ENCODE peak calls at places on chromosomes 16 and 17, in seven cellular contexts. Q is heart left ventricle, M is psoas muscle, P is neural crest cell, U is NCI-H2081, W is ureter, I is RPMI8226. K is an unnamed sample.

GRCh38 chr16:73060948-73061495 is 13.1 kb upstream of the ZFHX3 start:
- DNase-seq in Q (no peak), M (no peak), P (no peak), U (no peak), W (no peak), I (no peak), K (no peak)

GRCh38 chr17:17342242-17342945 is 39.2 kb downstream of the NT5M start:
- DNase-seq in Q (no peak), M (no peak), P (no peak), U (no peak), W (no peak), I (no peak), K (no peak)

GRCh38 chr16:4316732-4317461 is 1.0 kb downstream of the GLIS2 start:
- DNase-seq in Q (peak), M (peak), P (no peak), U (peak), W (peak), I (no peak), K (no peak)

GRCh38 chr16:70611785-70612303 is 34.5 kb upstream of the IL34 start:
- DNase-seq in Q (no peak), M (no peak), P (no peak), U (no peak), W (no peak), I (no peak), K (no peak)

GRCh38 chr17:44820631-44821196 is 9.4 kb downstream of the GJC1 start:
- DNase-seq in Q (no peak), M (no peak), P (no peak), U (peak), W (no peak), I (no peak), K (no peak)

GRCh38 chr17:42409467-42410351 is 13.3 kb downstream of the CAVIN1 start:
- DNase-seq in Q (peak), M (peak), P (no peak), U (no peak), W (peak), I (no peak), K (peak)

GRCh38 chr17:42221886-42222745 is 27.8 kb upstream of the GHDC start:
- DNase-seq in Q (no peak), M (peak), P (peak), U (peak), W (no peak), I (peak), K (peak)

GRCh38 chr16:66919569-66920472 is 1.1 kb upstream of the CDH16 start:
- DNase-seq in Q (no peak), M (peak), P (no peak), U (no peak), W (no peak), I (no peak), K (no peak)

GRCh38 chr17:28087743-28088142 is 45.3 kb downstream of the NLK start:
- DNase-seq in Q (no peak), M (no peak), P (no peak), U (no peak), W (no peak), I (no peak), K (no peak)

GRCh38 chr16:89658221-89658879 is 714 bp downstream of the SPATA33 start:
- DNase-seq in Q (peak), M (no peak), P (no peak), U (no peak), W (no peak), I (peak), K (peak)

GRCh38 chr17:44083250-44083849 is 12.8 kb downstream of the G6PC3 start:
- DNase-seq in Q (no peak), M (no peak), P (no peak), U (no peak), W (no peak), I (peak), K (no peak)

GRCh38 chr16:10738231-10739077 is 5.2 kb upstream of the NUBP1 start:
- DNase-seq in Q (peak), M (peak), P (no peak), U (no peak), W (peak), I (peak), K (peak)

GRCh38 chr17:81256616-81257015 is 17.5 kb downstream of the NDUFAF8 start:
- DNase-seq in Q (no peak), M (no peak), P (no peak), U (no peak), W (no peak), I (no peak), K (no peak)

GRCh38 chr16:359067-359763 is 6.7 kb upstream of the AXIN1 start:
- DNase-seq in Q (peak), M (peak), P (no peak), U (no peak), W (no peak), I (no peak), K (no peak)

GRCh38 chr16:769201-769769 is 8.8 kb downstream of the MSLN start:
- DNase-seq in Q (no peak), M (no peak), P (no peak), U (no peak), W (no peak), I (no peak), K (no peak)

GRCh38 chr16:85554791-85555548 is 58.2 kb upstream of the GSE1 start:
- DNase-seq in Q (peak), M (peak), P (no peak), U (peak), W (peak), I (peak), K (no peak)

GRCh38 chr16:20510323-20510722 is 59.0 kb downstream of the ACSM2A start:
- DNase-seq in Q (no peak), M (no peak), P (no peak), U (no peak), W (no peak), I (no peak), K (no peak)

GRCh38 chr17:13346081-13346533 is 255.6 kb downstream of the HS3ST3A1 start:
- DNase-seq in Q (no peak), M (no peak), P (no peak), U (no peak), W (no peak), I (no peak), K (no peak)

GRCh38 chr16:84065536-84066132 is 23.0 kb upstream of the SLC38A8 start:
- DNase-seq in Q (no peak), M (peak), P (peak), U (peak), W (no peak), I (peak), K (peak)

GRCh38 chr17:13352747-13353415 is 248.8 kb downstream of the HS3ST3A1 start:
- DNase-seq in Q (no peak), M (no peak), P (no peak), U (no peak), W (no peak), I (no peak), K (no peak)

GRCh38 chr16:80517846-80518245 is 22.9 kb upstream of the DYNLRB2 start:
- DNase-seq in Q (no peak), M (no peak), P (no peak), U (no peak), W (no peak), I (no peak), K (no peak)

GRCh38 chr16:2250652-2251280 is 621 bp downstream of the ECI1 start:
- DNase-seq in Q (no peak), M (no peak), P (no peak), U (no peak), W (no peak), I (no peak), K (peak)

GRCh38 chr16:8663192-8664089 is 11.0 kb upstream of the ABAT start:
- DNase-seq in Q (no peak), M (no peak), P (no peak), U (no peak), W (no peak), I (no peak), K (no peak)

GRCh38 chr17:81601525-81602120 is 35.3 kb downstream of the NPLOC4 start:
- DNase-seq in Q (no peak), M (no peak), P (peak), U (peak), W (peak), I (peak), K (peak)